ENCODE peak calls at places on chromosomes 3 and 15, in four cellular contexts. B is Daoy, M is right cardiac atrium, H is cerebellum. C is an unnamed sample.

GRCh38 chr3:45464336-45464809 is 76.0 kb downstream of the LARS2 start:
- DNase-seq in B (no peak), M (peak), H (no peak), C (no peak)

GRCh38 chr3:47161983-47162694 is 1.8 kb downstream of the SETD2 start:
- DNase-seq in M (no peak), B (no peak), H (no peak), C (no peak)

GRCh38 chr3:5974637-5975322 is 787.3 kb downstream of the EDEM1 start:
- DNase-seq in M (no peak), B (no peak), H (no peak), C (no peak)

GRCh38 chr3:194136519-194137313 is 768 bp downstream of the HES1 start:
- DNase-seq in M (peak), B (peak), H (no peak), C (no peak)

GRCh38 chr15:46365612-46366011 is 730.8 kb downstream of the SQOR start:
- DNase-seq in M (peak), B (peak), H (no peak), C (no peak)

GRCh38 chr3:113791381-113791780 is 44.5 kb downstream of the ATP6V1A start:
- DNase-seq in M (no peak), B (no peak), H (no peak), C (no peak)

GRCh38 chr3:45109736-45110135 is 36.4 kb downstream of the CDCP1 start:
- DNase-seq in H (no peak), B (no peak), M (no peak), C (no peak)

GRCh38 chr15:95742836-95743235 is 587.7 kb upstream of the NR2F2 start:
- DNase-seq in B (peak), H (no peak), M (peak), C (no peak)

GRCh38 chr3:168618827-168619226 is 523.1 kb upstream of the GOLIM4 start:
- DNase-seq in H (no peak), B (no peak), M (no peak), C (no peak)

GRCh38 chr15:29656636-29657475 is 165.4 kb downstream of the TJP1 start:
- DNase-seq in B (no peak), M (no peak), H (no peak), C (peak)

GRCh38 chr3:14298991-14299555 is 103.3 kb upstream of the SLC6A6 start:
- DNase-seq in M (no peak), B (no peak), H (no peak), C (no peak)

GRCh38 chr15:45048784-45049631 is 26.0 kb downstream of the SORD start:
- DNase-seq in B (no peak), H (no peak), M (peak), C (no peak)

GRCh38 chr3:64798316-64798715 is 110.5 kb upstream of the ADAMTS9 start:
- DNase-seq in H (peak), M (peak), B (no peak), C (no peak)

GRCh38 chr3:129560931-129561594 is 18.1 kb downstream of the H1-8 start:
- DNase-seq in M (peak), B (peak), H (no peak), C (no peak)

C was measured in NK-92 treated with Interleukin-12 subunit alpha and Interleukin-12 subunit beta, amount 100 ng/mL, for 24 hours.